ENCODE peak calls at places on chromosomes 3 and 15, in ten cellular contexts. One of them, this sample, is unnamed.
A peak's percentile ranks its signal among the peaks of the same experiment; 100 is the strongest.

GRCh38 chr15:38414351-38414750 is 39.6 kb upstream of the FAM98B start:
- DNase-seq in hippocampal formation: peak; percentile 39
- DNase-seq in GM13977: peak; percentile 8
- DNase-seq in GM18507: no peak
- DNase-seq in tibial artery: peak; percentile 79
- DNase-seq in HTR-8/SVneo: peak; percentile 45
- DNase-seq in substantia nigra: peak; percentile 22
- DNase-seq in HFFc6: peak; percentile 71
- DNase-seq in effector memory CD8-positive, alpha-beta T cell: no peak
- DNase-seq in fibroblast of gingiva: peak; percentile 64
- DNase-seq in this sample: peak; percentile 79

GRCh38 chr3:130627143-130627849 is 110.3 kb downstream of the COL6A6 start:
- DNase-seq in substantia nigra: no peak
- DNase-seq in GM13977: no peak
- DNase-seq in tibial artery: no peak
- DNase-seq in effector memory CD8-positive, alpha-beta T cell: no peak
- DNase-seq in HTR-8/SVneo: no peak
- DNase-seq in GM18507: no peak
- DNase-seq in fibroblast of gingiva: no peak
- DNase-seq in hippocampal formation: no peak
- DNase-seq in HFFc6: no peak
- DNase-seq in this sample: no peak

GRCh38 chr15:94412979-94413741 is 181.8 kb downstream of the MCTP2 start:
- DNase-seq in fibroblast of gingiva: no peak
- DNase-seq in GM13977: no peak
- DNase-seq in hippocampal formation: no peak
- DNase-seq in substantia nigra: no peak
- DNase-seq in HTR-8/SVneo: no peak
- DNase-seq in tibial artery: no peak
- DNase-seq in HFFc6: no peak
- DNase-seq in GM18507: no peak
- DNase-seq in effector memory CD8-positive, alpha-beta T cell: no peak
- DNase-seq in this sample: no peak

GRCh38 chr3:123687286-123687685 is 102.4 kb upstream of the HACD2 start:
- DNase-seq in GM18507: no peak
- DNase-seq in HTR-8/SVneo: no peak
- DNase-seq in effector memory CD8-positive, alpha-beta T cell: no peak
- DNase-seq in tibial artery: no peak
- DNase-seq in HFFc6: peak; percentile 34
- DNase-seq in substantia nigra: no peak
- DNase-seq in fibroblast of gingiva: no peak
- DNase-seq in hippocampal formation: no peak
- DNase-seq in GM13977: no peak
- DNase-seq in this sample: no peak

GRCh38 chr3:63325386-63325785 is 47.3 kb downstream of the SYNPR start:
- DNase-seq in tibial artery: no peak
- DNase-seq in effector memory CD8-positive, alpha-beta T cell: no peak
- DNase-seq in substantia nigra: no peak
- DNase-seq in HFFc6: no peak
- DNase-seq in GM18507: no peak
- DNase-seq in hippocampal formation: no peak
- DNase-seq in GM13977: no peak
- DNase-seq in fibroblast of gingiva: no peak
- DNase-seq in HTR-8/SVneo: no peak
- DNase-seq in this sample: no peak

GRCh38 chr15:89359471-89360293 is 25.1 kb upstream of the POLG start:
- DNase-seq in tibial artery: no peak
- DNase-seq in HTR-8/SVneo: no peak
- DNase-seq in GM13977: peak; percentile 45
- DNase-seq in effector memory CD8-positive, alpha-beta T cell: no peak
- DNase-seq in GM18507: no peak
- DNase-seq in fibroblast of gingiva: no peak
- DNase-seq in substantia nigra: no peak
- DNase-seq in HFFc6: no peak
- DNase-seq in hippocampal formation: no peak
- DNase-seq in this sample: no peak

GRCh38 chr15:64630403-64631107 is 144.8 kb downstream of the RBPMS2 start:
- DNase-seq in effector memory CD8-positive, alpha-beta T cell: no peak
- DNase-seq in hippocampal formation: no peak
- DNase-seq in GM13977: no peak
- DNase-seq in fibroblast of gingiva: peak; percentile 25
- DNase-seq in HFFc6: no peak
- DNase-seq in GM18507: no peak
- DNase-seq in substantia nigra: no peak
- DNase-seq in HTR-8/SVneo: no peak
- DNase-seq in tibial artery: no peak
- DNase-seq in this sample: no peak

GRCh38 chr3:53062905-53063304 is 17.0 kb upstream of the SFMBT1 start:
- DNase-seq in GM13977: no peak
- DNase-seq in tibial artery: no peak
- DNase-seq in substantia nigra: no peak
- DNase-seq in HTR-8/SVneo: no peak
- DNase-seq in HFFc6: no peak
- DNase-seq in fibroblast of gingiva: no peak
- DNase-seq in GM18507: no peak
- DNase-seq in hippocampal formation: no peak
- DNase-seq in effector memory CD8-positive, alpha-beta T cell: no peak
- DNase-seq in this sample: no peak

GRCh38 chr3:72177075-72178050 is 392.4 kb upstream of the PROK2 start:
- DNase-seq in HTR-8/SVneo: no peak
- DNase-seq in fibroblast of gingiva: peak; percentile 53
- DNase-seq in substantia nigra: no peak
- DNase-seq in GM18507: peak; percentile 29
- DNase-seq in hippocampal formation: peak; percentile 52
- DNase-seq in GM13977: peak; percentile 42
- DNase-seq in effector memory CD8-positive, alpha-beta T cell: no peak
- DNase-seq in HFFc6: no peak
- DNase-seq in tibial artery: peak; percentile 89
- DNase-seq in this sample: peak; percentile 44

GRCh38 chr3:131396170-131396569 is 14.6 kb downstream of the NUDT16 start:
- DNase-seq in hippocampal formation: no peak
- DNase-seq in GM18507: no peak
- DNase-seq in effector memory CD8-positive, alpha-beta T cell: no peak
- DNase-seq in tibial artery: no peak
- DNase-seq in GM13977: no peak
- DNase-seq in substantia nigra: no peak
- DNase-seq in HTR-8/SVneo: no peak
- DNase-seq in fibroblast of gingiva: peak; percentile 77
- DNase-seq in HFFc6: no peak
- DNase-seq in this sample: no peak

GRCh38 chr3:136075816-136076215 is 110.3 kb downstream of the PPP2R3A start:
- DNase-seq in tibial artery: no peak
- DNase-seq in substantia nigra: no peak
- DNase-seq in GM13977: no peak
- DNase-seq in GM18507: no peak
- DNase-seq in HTR-8/SVneo: no peak
- DNase-seq in effector memory CD8-positive, alpha-beta T cell: no peak
- DNase-seq in fibroblast of gingiva: peak; percentile 50
- DNase-seq in HFFc6: peak; percentile 18
- DNase-seq in hippocampal formation: no peak
- DNase-seq in this sample: no peak

GRCh38 chr3:8768364-8769087 is 887 bp downstream of the OXTR start:
- DNase-seq in substantia nigra: no peak
- DNase-seq in fibroblast of gingiva: no peak
- DNase-seq in tibial artery: no peak
- DNase-seq in HFFc6: peak; percentile 40
- DNase-seq in effector memory CD8-positive, alpha-beta T cell: no peak
- DNase-seq in GM18507: no peak
- DNase-seq in hippocampal formation: no peak
- DNase-seq in HTR-8/SVneo: no peak
- DNase-seq in GM13977: peak; percentile 85
- DNase-seq in this sample: peak; percentile 39

GRCh38 chr15:78625621-78626280 is 5.0 kb upstream of the CHRNA3 start:
- DNase-seq in GM18507: no peak
- DNase-seq in substantia nigra: no peak
- DNase-seq in effector memory CD8-positive, alpha-beta T cell: no peak
- DNase-seq in fibroblast of gingiva: no peak
- DNase-seq in GM13977: peak; percentile 18
- DNase-seq in hippocampal formation: no peak
- DNase-seq in tibial artery: peak; percentile 25
- DNase-seq in HTR-8/SVneo: no peak
- DNase-seq in HFFc6: no peak
- DNase-seq in this sample: no peak

GRCh38 chr3:76685858-76686257 is 354.0 kb upstream of the ROBO2 start:
- DNase-seq in HTR-8/SVneo: no peak
- DNase-seq in hippocampal formation: no peak
- DNase-seq in GM18507: no peak
- DNase-seq in fibroblast of gingiva: no peak
- DNase-seq in effector memory CD8-positive, alpha-beta T cell: no peak
- DNase-seq in HFFc6: no peak
- DNase-seq in tibial artery: no peak
- DNase-seq in substantia nigra: no peak
- DNase-seq in GM13977: no peak
- DNase-seq in this sample: no peak

GRCh38 chr15:43881944-43882343 is 55.1 kb downstream of the WDR76 start:
- DNase-seq in GM18507: no peak
- DNase-seq in HFFc6: no peak
- DNase-seq in substantia nigra: no peak
- DNase-seq in fibroblast of gingiva: no peak
- DNase-seq in tibial artery: no peak
- DNase-seq in GM13977: no peak
- DNase-seq in HTR-8/SVneo: no peak
- DNase-seq in effector memory CD8-positive, alpha-beta T cell: no peak
- DNase-seq in hippocampal formation: no peak
- DNase-seq in this sample: no peak

GRCh38 chr3:133211449-133211848 is 173.3 kb downstream of the TMEM108 start:
- DNase-seq in HTR-8/SVneo: no peak
- DNase-seq in HFFc6: no peak
- DNase-seq in substantia nigra: no peak
- DNase-seq in GM18507: peak; percentile 4
- DNase-seq in effector memory CD8-positive, alpha-beta T cell: no peak
- DNase-seq in tibial artery: no peak
- DNase-seq in hippocampal formation: no peak
- DNase-seq in fibroblast of gingiva: no peak
- DNase-seq in GM13977: peak; percentile 35
- DNase-seq in this sample: no peak

GRCh38 chr3:45210308-45211038 is 15.6 kb downstream of the TMEM158 start:
- DNase-seq in GM13977: peak; percentile 54
- DNase-seq in HTR-8/SVneo: peak; percentile 69
- DNase-seq in GM18507: no peak
- DNase-seq in HFFc6: peak; percentile 65
- DNase-seq in fibroblast of gingiva: peak; percentile 84
- DNase-seq in substantia nigra: peak; percentile 7
- DNase-seq in hippocampal formation: peak; percentile 47
- DNase-seq in effector memory CD8-positive, alpha-beta T cell: peak; percentile 72
- DNase-seq in tibial artery: peak; percentile 83
- DNase-seq in this sample: peak; percentile 77

GRCh38 chr3:188947401-188947982 is 224.3 kb upstream of the TPRG1 start:
- DNase-seq in tibial artery: peak; percentile 93
- DNase-seq in HTR-8/SVneo: peak; percentile 78
- DNase-seq in GM13977: no peak
- DNase-seq in substantia nigra: peak; percentile 84
- DNase-seq in hippocampal formation: peak; percentile 82
- DNase-seq in fibroblast of gingiva: peak; percentile 85
- DNase-seq in HFFc6: peak; percentile 56
- DNase-seq in effector memory CD8-positive, alpha-beta T cell: no peak
- DNase-seq in GM18507: no peak
- DNase-seq in this sample: peak; percentile 80

GRCh38 chr3:195105389-195105788 is 165.6 kb downstream of the XXYLT1 start:
- DNase-seq in HFFc6: no peak
- DNase-seq in GM18507: no peak
- DNase-seq in substantia nigra: no peak
- DNase-seq in tibial artery: peak; percentile 31
- DNase-seq in effector memory CD8-positive, alpha-beta T cell: no peak
- DNase-seq in HTR-8/SVneo: no peak
- DNase-seq in fibroblast of gingiva: no peak
- DNase-seq in hippocampal formation: no peak
- DNase-seq in GM13977: no peak
- DNase-seq in this sample: no peak

GRCh38 chr3:188533612-188534357 is 379.8 kb downstream of the LPP start:
- DNase-seq in substantia nigra: no peak
- DNase-seq in fibroblast of gingiva: no peak
- DNase-seq in HTR-8/SVneo: no peak
- DNase-seq in HFFc6: no peak
- DNase-seq in GM18507: no peak
- DNase-seq in GM13977: no peak
- DNase-seq in effector memory CD8-positive, alpha-beta T cell: no peak
- DNase-seq in hippocampal formation: no peak
- DNase-seq in tibial artery: no peak
- DNase-seq in this sample: no peak

GRCh38 chr3:97293596-97294131 is 470.9 kb upstream of the ARL6 start:
- DNase-seq in hippocampal formation: no peak
- DNase-seq in HFFc6: no peak
- DNase-seq in effector memory CD8-positive, alpha-beta T cell: no peak
- DNase-seq in tibial artery: no peak
- DNase-seq in GM13977: no peak
- DNase-seq in fibroblast of gingiva: no peak
- DNase-seq in HTR-8/SVneo: no peak
- DNase-seq in substantia nigra: no peak
- DNase-seq in GM18507: no peak
- DNase-seq in this sample: no peak

GRCh38 chr15:88032787-88033186 is 223.8 kb downstream of the NTRK3 start:
- DNase-seq in HFFc6: peak; percentile 15
- DNase-seq in HTR-8/SVneo: no peak
- DNase-seq in effector memory CD8-positive, alpha-beta T cell: no peak
- DNase-seq in fibroblast of gingiva: no peak
- DNase-seq in hippocampal formation: no peak
- DNase-seq in GM13977: no peak
- DNase-seq in GM18507: no peak
- DNase-seq in substantia nigra: no peak
- DNase-seq in tibial artery: no peak
- DNase-seq in this sample: no peak

GRCh38 chr15:33242669-33243191 is 48.2 kb upstream of the FMN1 start:
- DNase-seq in substantia nigra: no peak
- DNase-seq in effector memory CD8-positive, alpha-beta T cell: no peak
- DNase-seq in hippocampal formation: no peak
- DNase-seq in tibial artery: no peak
- DNase-seq in HFFc6: peak; percentile 15
- DNase-seq in fibroblast of gingiva: peak; percentile 6
- DNase-seq in GM13977: peak; percentile 21
- DNase-seq in GM18507: no peak
- DNase-seq in HTR-8/SVneo: no peak
- DNase-seq in this sample: no peak

GRCh38 chr15:63255485-63255990 is 21.9 kb upstream of the APH1B start:
- DNase-seq in HFFc6: no peak
- DNase-seq in hippocampal formation: no peak
- DNase-seq in HTR-8/SVneo: no peak
- DNase-seq in GM13977: no peak
- DNase-seq in fibroblast of gingiva: no peak
- DNase-seq in GM18507: no peak
- DNase-seq in tibial artery: no peak
- DNase-seq in effector memory CD8-positive, alpha-beta T cell: no peak
- DNase-seq in substantia nigra: no peak
- DNase-seq in this sample: no peak

GRCh38 chr15:63403254-63403945 is 21.8 kb upstream of the CA12 start:
- DNase-seq in HFFc6: no peak
- DNase-seq in substantia nigra: no peak
- DNase-seq in HTR-8/SVneo: no peak
- DNase-seq in GM13977: no peak
- DNase-seq in effector memory CD8-positive, alpha-beta T cell: no peak
- DNase-seq in fibroblast of gingiva: no peak
- DNase-seq in GM18507: no peak
- DNase-seq in hippocampal formation: no peak
- DNase-seq in tibial artery: no peak
- DNase-seq in this sample: no peak

GRCh38 chr3:136022518-136023263 is 57.2 kb downstream of the PPP2R3A start:
- DNase-seq in GM13977: no peak
- DNase-seq in HTR-8/SVneo: no peak
- DNase-seq in HFFc6: no peak
- DNase-seq in effector memory CD8-positive, alpha-beta T cell: no peak
- DNase-seq in substantia nigra: no peak
- DNase-seq in fibroblast of gingiva: no peak
- DNase-seq in GM18507: no peak
- DNase-seq in tibial artery: no peak
- DNase-seq in hippocampal formation: no peak
- DNase-seq in this sample: no peak

GRCh38 chr3:62833538-62833937 is 41.7 kb downstream of the CADPS start:
- DNase-seq in fibroblast of gingiva: no peak
- DNase-seq in GM13977: no peak
- DNase-seq in GM18507: no peak
- DNase-seq in HTR-8/SVneo: no peak
- DNase-seq in substantia nigra: no peak
- DNase-seq in effector memory CD8-positive, alpha-beta T cell: no peak
- DNase-seq in HFFc6: no peak
- DNase-seq in tibial artery: no peak
- DNase-seq in hippocampal formation: no peak
- DNase-seq in this sample: no peak

GRCh38 chr15:72947709-72948108 is 104.6 kb upstream of the NEO1 start:
- DNase-seq in HTR-8/SVneo: no peak
- DNase-seq in fibroblast of gingiva: no peak
- DNase-seq in tibial artery: no peak
- DNase-seq in GM18507: no peak
- DNase-seq in substantia nigra: no peak
- DNase-seq in GM13977: no peak
- DNase-seq in HFFc6: no peak
- DNase-seq in hippocampal formation: no peak
- DNase-seq in effector memory CD8-positive, alpha-beta T cell: no peak
- DNase-seq in this sample: no peak